ENCODE peak calls at places on chromosomes 1 and 21, in seven cellular contexts. F is epithelial cell of esophagus; Y is HFF-Myc; X is tibial nerve; O is CD4-positive, alpha-beta T cell; E is HFFc6; H is upper lobe of right lung. S is an unnamed sample.

GRCh38 chr1:7784492-7785071 is 491 bp downstream of the PER3 start:
- DNase-seq in F (no peak), Y (no peak), X (no peak), O (no peak), E (no peak), H (no peak), S (no peak)

GRCh38 chr1:221025391-221026355 is 146.4 kb downstream of the HLX start:
- DNase-seq in F (no peak), Y (no peak), X (no peak), O (no peak), E (no peak), H (no peak), S (no peak)

GRCh38 chr1:5975133-5975880 is 16.9 kb downstream of the NPHP4 start:
- DNase-seq in F (peak), Y (peak), X (no peak), O (no peak), E (peak), H (peak), S (no peak)

GRCh38 chr1:74963120-74963519 is 171.1 kb upstream of the LHX8 start:
- DNase-seq in F (no peak), Y (no peak), X (no peak), O (no peak), E (no peak), H (no peak), S (no peak)

GRCh38 chr1:91036894-91037829 is 15.3 kb upstream of the ZNF644 start:
- DNase-seq in F (no peak), Y (no peak), X (no peak), O (no peak), E (no peak), H (no peak), S (no peak)

GRCh38 chr1:11053758-11054137 is 6.1 kb downstream of the SRM start:
- DNase-seq in F (peak), Y (no peak), X (no peak), O (no peak), E (peak), H (no peak), S (no peak)

GRCh38 chr1:206583461-206584264 is 28.6 kb downstream of the EIF2D start:
- DNase-seq in F (peak), Y (peak), X (peak), O (peak), E (peak), H (peak), S (peak)

GRCh38 chr1:244272471-244273261 is 179.0 kb downstream of the ADSS2 start:
- DNase-seq in F (peak), Y (peak), X (peak), O (peak), E (peak), H (peak), S (peak)

GRCh38 chr1:224864006-224864405 is 65.5 kb upstream of the DNAH14 start:
- DNase-seq in F (no peak), Y (no peak), X (no peak), O (no peak), E (no peak), H (no peak), S (no peak)

GRCh38 chr1:241391926-241392710 is 35.1 kb upstream of the RGS7 start:
- DNase-seq in F (peak), Y (no peak), X (no peak), O (no peak), E (no peak), H (no peak), S (no peak)

GRCh38 chr1:22739648-22740385 is 29.2 kb downstream of the EPHB2 start:
- DNase-seq in F (peak), Y (peak), X (peak), O (no peak), E (peak), H (no peak), S (peak)

GRCh38 chr1:91555821-91556531 is 55.3 kb downstream of the CDC7 start:
- DNase-seq in F (peak), Y (no peak), X (no peak), O (peak), E (peak), H (no peak), S (peak)

GRCh38 chr1:159798893-159799292 is 3.3 kb upstream of the FCRL6 start:
- DNase-seq in F (peak), Y (peak), X (peak), O (peak), E (peak), H (no peak), S (peak)

GRCh38 chr1:64775152-64775551 is 30.3 kb downstream of the RAVER2 start:
- DNase-seq in F (no peak), Y (no peak), X (no peak), O (no peak), E (no peak), H (no peak), S (no peak)

GRCh38 chr1:115426271-115426771 is 88.3 kb upstream of the NGF start:
- DNase-seq in F (peak), Y (peak), X (peak), O (no peak), E (peak), H (no peak), S (peak)

GRCh38 chr1:33399375-33399774 is 31.5 kb downstream of the PHC2 start:
- DNase-seq in F (no peak), Y (no peak), X (no peak), O (no peak), E (no peak), H (no peak), S (no peak)

GRCh38 chr1:33397994-33398393 is 32.9 kb downstream of the PHC2 start:
- DNase-seq in F (no peak), Y (no peak), X (no peak), O (no peak), E (no peak), H (no peak), S (no peak)

GRCh38 chr1:33394716-33395115 is 36.2 kb downstream of the PHC2 start:
- DNase-seq in F (no peak), Y (no peak), X (no peak), O (no peak), E (no peak), H (no peak), S (no peak)

GRCh38 chr1:33396188-33397124 is 34.4 kb downstream of the PHC2 start:
- DNase-seq in F (no peak), Y (no peak), X (no peak), O (no peak), E (no peak), H (no peak), S (no peak)

GRCh38 chr1:33397125-33397506 is 33.8 kb downstream of the PHC2 start:
- DNase-seq in F (no peak), Y (no peak), X (no peak), O (no peak), E (no peak), H (no peak), S (no peak)
- TF ChIP-seq CTCF in F (no peak), Y (no peak), X (no peak), O (no peak), E (no peak), H (no peak), S (no peak)

DNA sequence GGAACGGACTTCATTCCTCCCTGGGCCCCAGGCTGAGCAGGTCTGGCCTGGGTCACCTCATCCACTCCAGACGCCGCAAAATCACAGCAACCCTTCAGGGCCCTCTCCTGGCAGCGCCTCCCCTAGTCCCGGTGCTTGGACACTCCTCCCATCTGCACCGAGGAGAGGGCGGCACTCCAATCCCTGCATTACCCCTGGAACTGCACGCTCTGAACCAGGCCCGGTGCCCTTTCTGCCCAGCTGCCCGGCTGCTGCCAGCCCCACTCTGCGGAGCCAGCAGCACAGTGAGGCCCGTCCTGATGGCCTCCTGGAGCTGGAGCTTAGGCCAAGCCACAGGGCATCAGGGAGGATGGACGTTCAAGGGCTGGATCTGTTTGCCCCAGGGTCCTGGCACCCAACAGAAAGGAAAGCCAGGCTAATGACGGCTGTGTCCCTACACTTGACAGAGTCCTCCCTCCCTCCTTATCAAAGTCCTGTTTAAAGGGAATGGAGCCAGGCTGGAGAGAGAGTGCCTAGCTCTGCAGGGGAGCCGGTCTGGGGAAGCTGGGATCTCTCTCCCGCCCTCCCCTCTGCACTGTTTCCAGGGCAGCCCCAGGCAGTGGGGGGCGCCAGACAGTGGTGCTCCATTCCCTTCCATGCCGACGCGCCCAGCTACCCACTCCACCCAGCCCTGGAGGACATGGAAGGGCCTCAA is 12.7 kb downstream of the COL6A2 start:
- DNase-seq in F (no peak), Y (no peak), X (peak), O (no peak), E (no peak), H (peak), S (no peak)
- TF ChIP-seq CTCF in F (no peak), Y (no peak), X (peak), O (no peak), E (no peak), H (no peak), S (peak)

DNA sequence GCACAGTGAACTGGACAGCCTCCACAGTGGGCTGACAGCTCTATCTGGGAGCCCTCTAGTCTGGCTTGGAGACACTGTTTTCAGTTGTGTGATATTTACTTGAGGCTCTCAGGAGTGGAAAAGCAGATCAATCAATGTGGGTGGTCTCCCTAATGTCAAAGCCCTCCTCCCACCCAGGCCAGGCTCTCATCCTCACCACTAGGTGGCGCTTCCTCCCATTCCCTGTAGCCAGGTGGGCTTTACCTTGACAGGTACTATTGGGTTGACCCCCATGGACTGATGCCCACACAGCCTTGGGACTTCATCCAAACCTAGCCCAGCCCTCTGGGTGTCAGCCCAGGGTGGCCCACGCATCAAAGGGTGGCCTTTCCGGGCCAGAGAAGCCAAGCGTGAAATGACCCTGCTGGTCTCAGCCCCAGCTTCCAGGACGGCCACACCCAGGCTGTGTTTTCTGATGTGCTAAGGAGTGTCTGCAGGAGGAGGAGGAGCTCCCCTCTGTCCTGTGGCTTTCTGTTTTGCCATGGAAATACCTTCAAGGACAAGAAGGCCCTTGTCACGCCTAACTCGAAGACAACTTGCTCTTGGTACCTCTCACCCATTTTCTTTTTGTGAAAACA is 54.0 kb downstream of the CLIC6 start:
- DNase-seq in F (no peak), Y (no peak), X (no peak), O (no peak), E (no peak), H (no peak), S (no peak)
- TF ChIP-seq CTCF in F (peak), Y (peak), X (no peak), O (peak), E (peak), H (peak), S (peak)

DNA sequence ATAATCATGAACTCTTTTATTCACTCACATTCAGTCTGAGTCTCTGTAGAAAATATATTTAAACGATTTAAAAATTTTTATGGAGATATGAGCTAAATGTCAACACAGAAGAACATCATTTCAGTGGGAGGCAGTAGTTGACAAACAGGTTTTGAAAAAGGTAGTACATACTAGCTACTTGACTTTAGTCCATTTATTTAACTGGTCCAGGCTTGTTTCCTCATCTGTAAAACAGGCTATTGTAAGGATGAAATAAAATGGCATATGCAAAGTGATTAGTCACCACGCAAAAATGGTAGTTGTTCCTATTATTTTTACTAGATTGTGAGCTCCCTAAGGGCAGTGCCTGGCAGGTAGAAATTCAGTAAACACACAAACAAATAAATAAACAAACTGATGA is 75.2 kb downstream of the NTPCR start:
- DNase-seq in F (peak), Y (no peak), X (no peak), O (no peak), E (no peak), H (no peak), S (no peak)
- TF ChIP-seq CTCF in F (no peak), Y (no peak), X (no peak), O (no peak), E (no peak), H (no peak), S (no peak)

GRCh38 chr1:192461684-192462083 is 113.9 kb upstream of the RGS1 start:
- DNase-seq in F (peak), Y (no peak), X (no peak), O (no peak), E (no peak), H (no peak), S (no peak)

GRCh38 chr1:192463661-192464060 is 111.9 kb upstream of the RGS1 start:
- DNase-seq in F (no peak), Y (no peak), X (no peak), O (no peak), E (no peak), H (no peak), S (no peak)

GRCh38 chr1:192459467-192459866 is 116.1 kb upstream of the RGS1 start:
- DNase-seq in F (no peak), Y (no peak), X (no peak), O (no peak), E (no peak), H (no peak), S (no peak)

DNA sequence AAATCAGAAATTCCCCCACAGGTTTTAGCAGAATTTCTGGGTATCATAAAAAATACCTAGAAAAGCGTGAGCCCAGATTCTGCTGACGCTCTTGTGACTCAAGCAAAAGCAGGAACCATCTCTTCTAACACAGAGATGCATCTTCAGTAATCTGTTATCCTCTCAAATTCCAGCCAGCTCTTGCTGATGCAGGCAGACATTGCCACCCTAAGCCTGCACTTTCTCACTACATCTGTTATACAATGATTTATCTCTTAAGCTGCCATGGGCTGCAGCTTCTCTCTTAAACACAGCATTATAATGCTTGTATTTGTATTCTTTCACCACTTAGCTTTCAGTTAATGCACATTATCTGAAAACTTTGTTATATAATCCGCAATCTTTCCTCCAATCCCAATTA is 112.9 kb upstream of the RGS1 start:
- DNase-seq in F (no peak), Y (no peak), X (no peak), O (no peak), E (no peak), H (no peak), S (no peak)
- TF ChIP-seq CTCF in F (no peak), Y (no peak), X (no peak), O (no peak), E (no peak), H (no peak), S (no peak)

GRCh38 chr21:28334407-28334806 is 658.3 kb downstream of the LTN1 start:
- DNase-seq in F (peak), Y (no peak), X (no peak), O (no peak), E (no peak), H (no peak), S (no peak)

GRCh38 chr21:28337319-28337718 is 655.4 kb downstream of the LTN1 start:
- DNase-seq in F (peak), Y (peak), X (no peak), O (no peak), E (peak), H (no peak), S (peak)

GRCh38 chr21:28338906-28339305 is 653.8 kb downstream of the LTN1 start:
- DNase-seq in F (no peak), Y (no peak), X (no peak), O (no peak), E (no peak), H (no peak), S (no peak)

GRCh38 chr21:28333455-28334108 is 659.1 kb downstream of the LTN1 start:
- DNase-seq in F (peak), Y (no peak), X (no peak), O (no peak), E (peak), H (no peak), S (peak)

DNA sequence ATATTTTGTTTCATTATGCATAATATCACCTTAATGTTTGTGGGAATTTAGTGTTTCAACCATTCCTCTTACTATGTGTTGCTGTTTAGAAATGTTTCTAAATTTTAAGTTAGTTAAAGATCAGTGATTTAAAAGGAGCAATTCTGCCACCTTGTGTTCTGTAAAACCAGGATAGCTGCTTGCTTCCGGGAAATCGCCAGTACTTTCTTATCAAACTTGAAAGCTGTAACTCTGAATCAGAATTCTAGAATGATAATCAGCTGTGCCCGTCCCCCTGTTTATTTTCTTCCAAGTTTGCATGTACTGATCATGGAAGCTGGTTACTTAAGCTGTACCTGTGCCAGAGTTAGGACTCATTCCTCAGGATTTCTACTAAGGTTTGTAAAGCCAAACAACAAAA is 656.4 kb downstream of the LTN1 start:
- DNase-seq in F (peak), Y (peak), X (no peak), O (no peak), E (peak), H (no peak), S (peak)
- TF ChIP-seq CTCF in F (peak), Y (peak), X (peak), O (no peak), E (peak), H (peak), S (peak)

GRCh38 chr1:51663721-51664120 is 46.8 kb downstream of the OSBPL9 start:
- DNase-seq in F (no peak), Y (no peak), X (no peak), O (no peak), E (no peak), H (no peak), S (no peak)

GRCh38 chr1:51667556-51667955 is 50.7 kb downstream of the OSBPL9 start:
- DNase-seq in F (no peak), Y (no peak), X (no peak), O (no peak), E (no peak), H (no peak), S (no peak)

GRCh38 chr1:51663105-51663504 is 46.2 kb downstream of the OSBPL9 start:
- DNase-seq in F (no peak), Y (no peak), X (no peak), O (no peak), E (no peak), H (no peak), S (no peak)

GRCh38 chr1:51666463-51666862 is 49.6 kb downstream of the OSBPL9 start:
- DNase-seq in F (peak), Y (no peak), X (no peak), O (no peak), E (peak), H (no peak), S (no peak)

GRCh38 chr1:51664412-51665240 is 47.7 kb downstream of the OSBPL9 start:
- DNase-seq in F (no peak), Y (no peak), X (no peak), O (no peak), E (peak), H (no peak), S (no peak)
- TF ChIP-seq CTCF in F (no peak), Y (no peak), X (no peak), O (no peak), E (no peak), H (no peak), S (no peak)